ENCODE peak calls at places on chromosomes 7 and 10, in ten cellular contexts. W is left ventricle myocardium inferior; B is breast epithelium; O is A673; L is AG04450; F is iPS DF 6.9; U is DND-41; I is effector memory CD4-positive, alpha-beta T cell; T is upper lobe of right lung; Z is neuronal stem cell. X is an unnamed sample.

GRCh38 chr7:84633-85020 is 107.7 kb upstream of the FAM20C start:
- DNase-seq in U (no peak), L (no peak), O (no peak), F (no peak), I (no peak), B (no peak), T (no peak), W (no peak), Z (no peak), X (no peak)

GRCh38 chr10:15169555-15170407 is 1.3 kb upstream of the NMT2 start:
- DNase-seq in O (no peak), F (no peak), W (no peak), L (no peak), T (no peak), Z (no peak), I (peak; percentile 52), B (no peak), U (peak; percentile 87), X (no peak)

GRCh38 chr10:72085166-72085565 is 3.2 kb downstream of the SPOCK2 start:
- DNase-seq in B (no peak), O (no peak), F (no peak), Z (no peak), U (no peak), L (no peak), T (no peak), I (no peak), W (no peak), X (no peak)

GRCh38 chr10:338176-339037 is 203.2 kb downstream of the ZMYND11 start:
- DNase-seq in F (no peak), I (no peak), T (peak; percentile 48), L (no peak), B (peak; percentile 51), W (no peak), O (no peak), Z (no peak), U (peak; percentile 30), X (peak; percentile 42)

GRCh38 chr7:105934577-105935185 is 28.4 kb upstream of the CDHR3 start:
- DNase-seq in F (peak; percentile 29), L (no peak), I (no peak), T (no peak), Z (peak; percentile 15), W (no peak), U (no peak), O (peak; percentile 46), B (no peak), X (no peak)

GRCh38 chr7:2523941-2524807 is 4.6 kb downstream of the LFNG start:
- DNase-seq in B (peak; percentile 87), F (no peak), W (peak; percentile 84), L (no peak), O (no peak), U (no peak), T (peak; percentile 94), I (no peak), Z (peak; percentile 91), X (peak; percentile 76)

GRCh38 chr10:29826221-29826620 is 191.4 kb upstream of the SVIL start:
- DNase-seq in F (no peak), W (no peak), B (no peak), O (no peak), L (no peak), I (no peak), U (no peak), T (no peak), Z (no peak), X (no peak)

GRCh38 chr10:24518981-24519597 is 204.6 kb downstream of the ARHGAP21 start:
- DNase-seq in O (peak; percentile 88), U (peak; percentile 29), L (peak; percentile 21), I (no peak), F (peak; percentile 71), W (peak; percentile 28), Z (peak; percentile 73), T (no peak), B (peak; percentile 67), X (peak; percentile 49)

GRCh38 chr7:134016223-134016941 is 110.8 kb upstream of the LRGUK start:
- DNase-seq in O (peak; percentile 25), B (no peak), T (no peak), U (peak; percentile 18), F (peak; percentile 50), Z (peak; percentile 26), L (no peak), I (no peak), W (no peak), X (peak; percentile 20)

GRCh38 chr10:79244841-79245504 is 102.3 kb upstream of the PPIF start:
- DNase-seq in U (no peak), Z (no peak), B (no peak), O (no peak), T (no peak), L (no peak), F (no peak), I (no peak), W (no peak), X (no peak)

GRCh38 chr10:95395947-95396449 is 105.2 kb upstream of the PDLIM1 start:
- DNase-seq in B (no peak), L (no peak), U (no peak), W (peak; percentile 71), I (no peak), Z (no peak), O (no peak), F (no peak), T (peak; percentile 79), X (no peak)

DNA sequence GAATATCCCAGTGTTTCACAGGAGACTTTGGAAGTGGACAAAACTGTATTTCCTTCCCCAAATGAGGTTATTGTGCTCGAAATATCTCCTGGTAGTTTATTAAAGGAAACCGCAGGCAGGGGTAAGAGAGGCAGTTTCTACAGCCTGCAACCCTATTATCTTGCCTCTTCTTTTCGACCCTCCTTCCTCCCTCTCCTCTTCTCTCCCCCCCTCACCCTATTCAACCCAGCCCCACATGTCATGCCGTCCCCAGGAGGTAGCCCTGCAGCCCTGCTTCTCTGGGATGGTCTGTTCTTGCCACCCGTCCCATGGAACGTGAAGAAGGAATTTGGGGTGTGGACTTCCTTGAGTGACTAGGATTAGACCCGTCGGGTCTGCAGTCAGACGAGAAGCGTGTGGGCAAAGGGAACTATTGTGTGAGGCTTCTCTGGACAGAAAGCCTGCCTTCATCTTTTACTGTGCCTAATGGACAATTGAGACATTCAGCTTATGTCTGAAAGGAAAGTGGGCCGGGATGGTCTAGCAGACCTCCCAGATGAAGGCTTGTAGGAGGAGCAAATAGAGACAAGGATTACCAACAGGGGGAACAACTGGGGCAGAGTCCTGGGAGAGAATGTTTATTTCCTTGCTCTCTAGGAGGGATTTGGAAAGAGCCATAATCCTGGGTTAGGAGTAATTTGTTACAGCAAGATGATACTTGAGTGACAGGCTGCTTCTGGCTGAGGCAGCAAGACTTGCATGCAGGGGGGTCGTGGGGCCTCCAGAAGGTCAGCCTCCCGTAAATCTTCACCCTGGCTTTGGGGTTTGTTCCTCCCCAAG is 77.7 kb downstream of the TCF7L2 start:
- DNase-seq in O (peak; percentile 21), Z (peak; percentile 68), U (no peak), F (no peak), B (no peak), W (no peak), I (no peak), L (no peak), T (no peak), X (peak; percentile 79)
- H3K27ac ChIP-seq in O (no peak overlapping the region), Z (peak overlapping the region; percentile 4), U (no peak overlapping the region), F (no peak overlapping the region), B (peak overlapping the region; percentile 66), W (peak overlapping the region; percentile 81), I (no peak overlapping the region), L (no peak overlapping the region), T (peak overlapping the region; percentile 3), X (peak overlapping the region; percentile 81)

GRCh38 chr10:34667177-34667576 is 147.9 kb downstream of the PARD3 start:
- DNase-seq in I (no peak), O (no peak), T (no peak), L (no peak), W (no peak), F (no peak), U (no peak), B (no peak), Z (no peak), X (no peak)

GRCh38 chr10:34669079-34669478 is 146.0 kb downstream of the PARD3 start:
- DNase-seq in I (no peak), W (no peak), U (no peak), O (no peak), F (no peak), L (no peak), Z (no peak), T (no peak), B (no peak), X (no peak)

GRCh38 chr10:34670101-34670500 is 145.0 kb downstream of the PARD3 start:
- DNase-seq in L (no peak), O (no peak), I (no peak), B (no peak), Z (no peak), U (peak; percentile 19), W (no peak), F (no peak), T (no peak), X (no peak)

GRCh38 chr10:34664706-34665105 is 150.4 kb downstream of the PARD3 start:
- DNase-seq in B (no peak), F (no peak), L (no peak), W (no peak), U (no peak), Z (no peak), O (no peak), T (no peak), I (no peak), X (no peak)

GRCh38 chr10:34666008-34666700 is 148.9 kb downstream of the PARD3 start:
- DNase-seq in L (peak; percentile 81), Z (peak; percentile 30), B (no peak), U (no peak), W (no peak), F (no peak), I (no peak), T (no peak), O (peak; percentile 88), X (peak; percentile 62)
- H3K4me3 ChIP-seq in L (no peak overlapping the region), Z (no peak overlapping the region), B (no peak overlapping the region), U (no peak overlapping the region), W (no peak overlapping the region), F (no peak overlapping the region), I (no peak overlapping the region), T (no peak overlapping the region), O (no peak overlapping the region), X (no peak overlapping the region)

DNA sequence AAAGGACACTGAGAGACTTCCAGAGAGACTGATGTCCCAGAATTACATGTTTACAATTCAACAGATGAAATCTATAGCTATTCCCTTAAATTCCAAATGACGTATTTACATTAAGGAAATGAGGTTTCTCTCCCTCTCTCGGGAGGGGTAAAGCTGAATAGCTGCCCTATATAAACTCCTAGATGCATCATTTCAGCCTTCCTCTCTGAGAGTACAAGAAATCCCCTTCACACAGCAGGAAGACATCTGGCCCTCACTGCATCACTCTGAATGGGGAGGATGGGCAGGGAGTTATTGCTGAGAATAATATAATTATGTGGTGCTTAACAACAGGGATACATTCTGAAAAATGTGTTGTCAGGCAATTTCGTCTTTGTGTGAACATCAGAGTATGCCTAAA is 11.0 kb downstream of the POT1 start:
- DNase-seq in Z (no peak), U (no peak), I (no peak), L (no peak), T (no peak), W (no peak), O (no peak), B (no peak), F (no peak), X (no peak)
- H3K27ac ChIP-seq in Z (no peak overlapping the region), U (no peak overlapping the region), I (no peak overlapping the region), L (no peak overlapping the region), T (no peak overlapping the region), W (no peak overlapping the region), O (no peak overlapping the region), B (no peak overlapping the region), F (no peak overlapping the region), X (no peak overlapping the region)

DNA sequence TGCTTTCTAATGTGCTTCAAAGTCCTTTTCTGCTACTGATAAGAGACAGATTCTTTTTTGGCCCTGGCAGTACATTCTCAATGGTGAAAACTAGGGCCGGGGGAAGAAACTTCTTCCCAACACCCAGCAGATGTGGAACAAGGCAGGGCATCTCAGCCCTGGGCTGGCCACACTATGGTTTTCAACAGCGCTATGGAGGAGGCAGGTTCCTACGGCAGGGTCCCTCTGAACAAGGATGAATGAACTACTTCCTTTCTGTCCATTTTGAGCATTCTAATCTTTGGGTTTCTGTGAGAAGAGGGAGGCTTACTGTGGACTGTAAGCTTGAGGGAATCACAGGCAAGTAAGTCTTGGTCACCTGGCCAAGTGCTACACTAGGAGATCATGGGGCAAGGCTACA is 78.7 kb downstream of the VSTM4 start:
- DNase-seq in U (no peak), W (no peak), T (no peak), Z (no peak), B (no peak), F (no peak), I (no peak), O (no peak), L (no peak), X (no peak)
- H3K4me3 ChIP-seq in U (no peak overlapping the region), W (no peak overlapping the region), T (no peak overlapping the region), Z (no peak overlapping the region), B (no peak overlapping the region), F (no peak overlapping the region), I (no peak overlapping the region), O (no peak overlapping the region), L (no peak overlapping the region), X (no peak overlapping the region)